ENCODE peak calls at places on chromosomes 16 and 17, in eight cellular contexts. E is cardiac fibroblast, K is ascending aorta, N is left ventricle myocardium inferior, B is right lobe of liver, S is tibial nerve, J is ovary, V is uterus. M is an unnamed sample.

GRCh38 chr16:83344014-83344413 is 463.8 kb upstream of the HSBP1 start:
- DNase-seq in B (no peak), K (no peak), N (no peak), V (peak), J (no peak), S (no peak), E (peak), M (no peak)

GRCh38 chr16:58085584-58086251 is 43.5 kb downstream of the CFAP20 start:
- DNase-seq in J (no peak), S (no peak), V (no peak), N (no peak), E (no peak), B (no peak), K (no peak), M (no peak)

GRCh38 chr16:3819741-3820724 is 60.5 kb downstream of the CREBBP start:
- DNase-seq in S (no peak), N (no peak), V (peak), B (peak), K (no peak), E (peak), J (peak), M (no peak)

GRCh38 chr16:5603836-5604235 is 506.2 kb upstream of the EEF2KMT start:
- DNase-seq in J (no peak), S (no peak), E (no peak), K (no peak), V (no peak), N (no peak), B (no peak), M (no peak)

GRCh38 chr16:9495824-9496223 is 404.4 kb downstream of the HAPSTR1 start:
- DNase-seq in E (no peak), N (no peak), V (no peak), S (no peak), K (no peak), B (no peak), J (no peak), M (no peak)

GRCh38 chr17:39604911-39605491 is 2.7 kb downstream of the NEUROD2 start:
- DNase-seq in N (no peak), K (no peak), V (no peak), E (no peak), J (no peak), S (no peak), B (no peak), M (no peak)

GRCh38 chr16:47643610-47644009 is 182.5 kb downstream of the PHKB start:
- DNase-seq in J (no peak), B (no peak), S (no peak), E (peak), N (no peak), K (no peak), V (no peak), M (no peak)

GRCh38 chr17:63274156-63274555 is 171.9 kb downstream of the CYB561 start:
- DNase-seq in N (peak), J (no peak), E (peak), K (no peak), V (no peak), B (no peak), S (no peak), M (no peak)

GRCh38 chr17:80036715-80037477 is 454 bp downstream of the CCDC40 start:
- DNase-seq in N (no peak), B (no peak), S (no peak), V (no peak), E (peak), J (peak), K (no peak), M (no peak)

GRCh38 chr16:57781741-57782606 is 20.3 kb downstream of the KIFC3 start:
- DNase-seq in E (peak), N (no peak), S (no peak), B (no peak), J (no peak), K (no peak), V (no peak), M (no peak)

GRCh38 chr16:51697454-51697853 is 546.4 kb upstream of the SALL1 start:
- DNase-seq in E (no peak), N (no peak), J (no peak), S (no peak), K (no peak), V (no peak), B (no peak), M (no peak)

GRCh38 chr16:87501117-87501516 is 8.3 kb upstream of the ZCCHC14 start:
- DNase-seq in V (no peak), S (no peak), E (no peak), J (no peak), K (no peak), N (no peak), B (no peak), M (no peak)

GRCh38 chr16:10080031-10080772 is 102.0 kb downstream of the GRIN2A start:
- DNase-seq in E (peak), N (peak), S (no peak), J (no peak), V (peak), B (no peak), K (peak), M (no peak)

GRCh38 chr17:45305532-45306087 is 11.2 kb downstream of the MAP3K14 start:
- DNase-seq in V (no peak), K (no peak), B (no peak), S (no peak), N (no peak), J (no peak), E (peak), M (no peak)

GRCh38 chr16:82111944-82112343 is 58.1 kb downstream of the MPHOSPH6 start:
- DNase-seq in E (no peak), N (no peak), V (no peak), B (no peak), K (no peak), S (no peak), J (no peak), M (no peak)

GRCh38 chr17:4068918-4069317 is 73.9 kb downstream of the ZZEF1 start:
- DNase-seq in V (no peak), S (no peak), N (no peak), K (no peak), E (no peak), B (no peak), J (no peak), M (no peak)

GRCh38 chr16:3712830-3713476 is 4.4 kb downstream of the TRAP1 start:
- DNase-seq in K (no peak), V (no peak), J (no peak), E (no peak), S (no peak), N (no peak), B (no peak), M (no peak)

GRCh38 chr16:17013067-17013466 is 457.7 kb downstream of the XYLT1 start:
- DNase-seq in N (no peak), B (no peak), S (no peak), K (no peak), E (no peak), J (no peak), V (no peak), M (no peak)

GRCh38 chr17:73697872-73698271 is 53.6 kb upstream of the SDK2 start:
- DNase-seq in J (no peak), E (no peak), K (no peak), V (no peak), B (peak), S (no peak), N (no peak), M (no peak)

GRCh38 chr17:74898376-74898946 is 5.0 kb upstream of the FADS6 start:
- DNase-seq in V (no peak), J (no peak), K (no peak), N (no peak), S (no peak), E (no peak), B (no peak), M (no peak)

GRCh38 chr17:74903671-74904070 is 10.2 kb upstream of the FADS6 start:
- DNase-seq in K (no peak), S (no peak), N (no peak), J (no peak), E (no peak), V (no peak), B (no peak), M (no peak)

GRCh38 chr17:74903034-74903433 is 9.6 kb upstream of the FADS6 start:
- DNase-seq in J (no peak), E (no peak), B (no peak), V (no peak), N (no peak), K (no peak), S (no peak), M (no peak)

GRCh38 chr17:74901353-74902145 is 8.1 kb upstream of the FADS6 start:
- DNase-seq in V (no peak), J (no peak), S (no peak), K (no peak), E (no peak), B (no peak), N (no peak), M (no peak)

DNA sequence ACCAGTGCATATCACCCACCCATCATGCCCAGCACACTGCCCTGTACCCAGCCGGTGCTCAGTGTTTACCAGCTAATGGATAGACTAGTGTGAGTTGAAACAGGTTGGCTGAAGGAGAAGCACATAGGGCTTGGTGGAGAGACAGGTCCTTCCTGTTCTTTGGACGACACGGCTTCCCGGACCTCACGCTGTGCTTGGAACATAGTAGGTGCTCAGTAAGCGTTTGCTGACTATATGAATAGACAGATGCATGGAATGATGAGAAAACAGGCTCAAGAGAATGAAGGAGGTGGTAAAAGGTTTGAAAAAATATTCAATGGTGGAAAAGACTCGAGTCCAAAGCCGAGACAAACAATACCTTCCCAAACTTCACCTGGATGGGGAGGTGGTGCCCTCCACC is 6.8 kb upstream of the FADS6 start:
- DNase-seq in N (no peak), K (no peak), J (no peak), S (no peak), B (no peak), V (no peak), E (no peak), M (no peak)
- TF ChIP-seq CTCF in N (no peak), K (no peak), J (no peak), S (no peak), B (no peak), V (no peak), E (no peak), M (no peak)

DNA sequence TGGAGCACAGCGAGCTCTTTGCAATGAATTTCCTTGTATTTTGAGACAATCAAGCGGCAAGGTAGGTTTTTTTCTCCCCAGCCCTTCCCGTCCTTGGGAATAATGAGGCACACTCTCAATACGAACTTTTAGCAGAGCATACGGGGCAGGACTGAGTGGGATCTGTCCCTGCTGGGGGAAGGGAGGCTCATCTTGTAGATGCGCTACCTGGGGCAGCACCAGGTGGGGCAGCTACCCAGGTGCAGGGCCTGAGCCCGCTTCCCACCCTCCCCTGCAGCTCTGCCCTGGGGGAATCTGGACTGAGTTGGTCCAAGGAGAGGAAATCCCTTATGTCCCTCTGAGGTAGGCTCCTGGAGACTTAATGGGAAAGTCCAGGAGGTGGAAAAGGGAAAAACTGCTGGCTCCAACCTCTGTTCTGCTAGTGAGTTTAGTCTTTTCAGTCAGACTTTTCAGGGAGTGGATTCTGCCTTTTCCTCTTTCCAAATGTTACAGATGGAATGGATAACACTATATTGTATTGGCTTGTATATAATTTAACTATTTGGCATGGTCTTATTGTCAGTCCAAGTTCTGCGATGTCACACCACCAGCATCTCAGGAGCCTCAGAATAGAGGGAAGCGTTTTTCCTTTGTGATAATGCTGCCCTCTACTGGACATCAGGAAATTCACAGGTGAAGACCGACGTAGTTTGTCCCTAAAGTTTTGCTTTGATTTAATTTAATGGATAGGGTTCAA is 9.6 kb upstream of the CES1 start:
- DNase-seq in N (no peak), E (peak), B (no peak), S (no peak), K (no peak), V (no peak), J (no peak), M (peak)
- TF ChIP-seq CTCF in N (peak), E (peak), B (peak), S (peak), K (peak), V (peak), J (peak), M (peak)

GRCh38 chr17:58504826-58505351 is 9.5 kb downstream of the MTMR4 start:
- DNase-seq in E (no peak), S (no peak), J (no peak), K (no peak), N (no peak), V (no peak), B (peak), M (peak)

GRCh38 chr17:58498177-58498828 is 10.1 kb upstream of the HSF5 start:
- DNase-seq in J (no peak), E (no peak), K (no peak), S (no peak), V (no peak), B (no peak), N (no peak), M (no peak)

GRCh38 chr17:58503876-58504275 is 10.6 kb downstream of the MTMR4 start:
- DNase-seq in N (no peak), S (no peak), E (no peak), B (peak), J (no peak), V (no peak), K (no peak), M (no peak)

GRCh38 chr17:58506354-58507080 is 7.9 kb downstream of the MTMR4 start:
- DNase-seq in E (peak), B (no peak), S (no peak), J (no peak), N (no peak), K (no peak), V (no peak), M (no peak)

GRCh38 chr17:58501451-58501850 is 13.0 kb downstream of the MTMR4 start:
- DNase-seq in K (no peak), S (no peak), E (no peak), V (no peak), N (no peak), J (no peak), B (no peak), M (no peak)
- TF ChIP-seq CTCF in K (no peak), S (no peak), E (no peak), V (no peak), N (no peak), J (no peak), B (no peak), M (no peak)

GRCh38 chr16:89599451-89599858 is 14.0 kb upstream of the DPEP1 start:
- DNase-seq in S (no peak), E (no peak), B (no peak), J (no peak), K (no peak), N (no peak), V (no peak), M (peak)
- TF ChIP-seq CTCF in S (peak), E (peak), B (no peak), J (no peak), K (no peak), N (no peak), V (no peak), M (peak)

GRCh38 chr17:50147841-50148225 is 2.6 kb downstream of the PPP1R9B start:
- DNase-seq in K (no peak), V (no peak), J (no peak), S (no peak), E (no peak), B (peak), N (no peak), M (no peak)

GRCh38 chr17:50149099-50149424 is 1.4 kb downstream of the PPP1R9B start:
- DNase-seq in B (no peak), K (no peak), S (no peak), J (no peak), N (no peak), V (no peak), E (no peak), M (no peak)

GRCh38 chr17:50149425-50150353 is 788 bp downstream of the PPP1R9B start:
- DNase-seq in E (peak), J (no peak), B (peak), V (no peak), N (peak), K (no peak), S (no peak), M (peak)

GRCh38 chr17:50146927-50147640 is 3.4 kb downstream of the PPP1R9B start:
- DNase-seq in B (peak), N (no peak), K (no peak), J (no peak), S (no peak), V (no peak), E (no peak), M (no peak)

DNA sequence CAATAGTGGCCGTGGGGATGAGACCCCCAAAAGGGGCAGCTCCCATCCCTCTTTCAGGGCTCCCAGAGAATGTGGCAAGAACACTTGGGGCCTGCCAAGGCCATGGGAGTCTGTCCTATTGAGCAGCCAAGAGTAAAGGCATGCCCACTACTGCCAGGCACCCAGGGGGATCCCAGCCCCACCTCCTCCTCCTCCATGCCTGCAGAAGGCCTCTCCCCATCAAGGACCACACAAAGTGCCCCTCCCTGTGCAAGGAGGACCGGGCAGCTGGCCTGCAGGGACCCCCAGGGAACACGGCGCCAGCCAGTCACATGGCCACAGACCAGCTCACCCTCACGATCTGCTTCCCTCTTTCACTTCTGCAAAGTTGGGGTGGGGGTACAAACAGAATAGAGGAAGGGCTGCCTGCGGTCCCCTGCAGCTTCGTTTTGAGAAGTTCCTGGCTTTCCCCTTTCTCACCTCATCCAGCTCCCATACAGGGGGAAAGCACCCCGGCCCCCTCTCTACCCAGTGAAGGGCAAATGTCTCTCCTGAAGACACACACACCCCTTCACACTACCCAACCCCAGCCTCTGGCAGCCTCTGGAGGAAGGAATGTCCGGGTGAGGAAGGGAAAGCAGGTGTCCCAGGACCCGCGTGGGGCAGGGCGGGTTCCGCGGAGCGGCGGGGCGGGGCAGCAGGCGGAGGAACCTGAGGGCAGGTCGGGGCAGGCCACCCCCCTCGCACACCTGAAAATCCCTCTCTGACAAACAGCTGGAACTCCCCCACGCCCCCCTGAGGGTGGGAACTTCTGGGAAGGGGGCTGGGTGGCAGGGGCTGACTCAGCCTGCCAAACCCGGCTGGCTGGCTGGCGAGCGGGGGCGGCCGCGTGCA is 2.0 kb downstream of the PPP1R9B start:
- DNase-seq in N (peak), S (no peak), K (peak), J (peak), V (peak), E (peak), B (peak), M (peak)
- TF ChIP-seq CTCF in N (no peak), S (no peak), K (no peak), J (no peak), V (peak), E (no peak), B (no peak), M (no peak)

GRCh38 chr17:64741924-64742670 is 80.0 kb upstream of the SMURF2 start:
- DNase-seq in J (no peak), K (no peak), E (peak), N (peak), V (peak), B (no peak), S (peak), M (no peak)

GRCh38 chr17:64732336-64733006 is 70.4 kb upstream of the SMURF2 start:
- DNase-seq in K (no peak), N (peak), E (peak), B (peak), S (peak), V (no peak), J (peak), M (no peak)

GRCh38 chr17:64739316-64740058 is 77.4 kb upstream of the SMURF2 start:
- DNase-seq in V (no peak), E (peak), J (no peak), N (no peak), B (no peak), S (no peak), K (no peak), M (no peak)

GRCh38 chr17:64741038-64741641 is 79.0 kb upstream of the SMURF2 start:
- DNase-seq in V (no peak), B (no peak), S (no peak), J (no peak), E (peak), K (peak), N (no peak), M (no peak)

GRCh38 chr17:64736804-64737492 is 74.8 kb upstream of the SMURF2 start:
- DNase-seq in B (no peak), V (no peak), N (no peak), S (no peak), K (no peak), E (peak), J (no peak), M (no peak)
- TF ChIP-seq CTCF in B (peak), V (no peak), N (peak), S (peak), K (no peak), E (peak), J (no peak), M (peak)

GRCh38 chr17:34397265-34397664 is 34.2 kb upstream of the CCL1 start:
- DNase-seq in S (no peak), J (no peak), V (no peak), K (no peak), E (no peak), B (no peak), N (no peak), M (no peak)
- TF ChIP-seq CTCF in S (no peak), J (no peak), V (no peak), K (no peak), E (no peak), B (no peak), N (no peak), M (no peak)

GRCh38 chr16:88696441-88696840 is 9.8 kb downstream of the RNF166 start:
- DNase-seq in S (no peak), B (no peak), N (no peak), K (no peak), V (no peak), J (no peak), E (no peak), M (no peak)

GRCh38 chr16:88699180-88699579 is 7.0 kb downstream of the RNF166 start:
- DNase-seq in N (no peak), E (no peak), J (no peak), B (no peak), S (no peak), V (no peak), K (no peak), M (no peak)

GRCh38 chr16:88698694-88699045 is 7.5 kb downstream of the RNF166 start:
- DNase-seq in B (no peak), V (no peak), K (no peak), J (no peak), N (no peak), S (no peak), E (no peak), M (no peak)

GRCh38 chr16:88697116-88697830 is 8.9 kb downstream of the RNF166 start:
- DNase-seq in K (no peak), V (no peak), S (no peak), N (no peak), B (no peak), J (no peak), E (no peak), M (no peak)

GRCh38 chr16:88697831-88698693 is 8.1 kb downstream of the RNF166 start:
- DNase-seq in N (no peak), S (no peak), K (no peak), J (no peak), B (no peak), E (no peak), V (no peak), M (no peak)
- TF ChIP-seq CTCF in N (peak), S (no peak), K (no peak), J (no peak), B (peak), E (peak), V (no peak), M (no peak)

DNA sequence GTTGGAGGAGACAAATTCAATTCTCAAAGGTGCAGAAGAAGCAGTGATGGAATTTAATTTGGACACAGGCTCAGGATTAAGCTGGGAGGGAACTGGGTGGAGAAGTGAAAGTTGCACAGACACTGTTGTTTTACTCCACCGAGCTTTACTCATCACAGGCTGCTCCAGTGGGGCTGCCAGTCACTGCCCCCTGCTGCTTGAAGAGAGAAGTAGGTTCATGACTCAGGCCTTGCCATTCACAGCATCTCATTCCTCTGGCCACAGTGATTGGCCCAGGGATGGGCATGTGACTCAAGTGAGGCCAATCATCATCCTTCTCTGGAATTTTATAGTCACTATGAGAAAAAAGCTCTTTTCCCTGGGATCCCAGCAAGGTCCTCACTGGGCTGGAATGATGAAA is 11.8 kb downstream of the GNAO1 start:
- DNase-seq in J (no peak), N (no peak), S (no peak), E (peak), K (no peak), V (no peak), B (no peak), M (peak)
- TF ChIP-seq CTCF in J (no peak), N (peak), S (peak), E (peak), K (no peak), V (no peak), B (peak), M (peak)